ENCODE peak calls at places on chromosomes 6 and 20, in seven cellular contexts. V is uterus, E is fibroblast of villous mesenchyme, X is tibial nerve, U is ovary, K is fibroblast of pulmonary artery, S is endothelial cell of umbilical vein. F is an unnamed sample.
A peak's percentile ranks its signal among the peaks of the same experiment; 100 is the strongest.

GRCh38 chr6:20840675-20841074 is 306.4 kb downstream of the CDKAL1 start:
- DNase-seq in V (no peak), E (peak; percentile 72), X (no peak), U (no peak), K (peak; percentile 50), S (no peak), F (peak; percentile 78)

GRCh38 chr6:43936476-43936875 is 166.5 kb downstream of the VEGFA start:
- DNase-seq in V (peak; percentile 14), E (no peak), X (no peak), U (no peak), K (no peak), S (no peak), F (no peak)

GRCh38 chr6:148509789-148510581 is 167.3 kb downstream of the SASH1 start:
- DNase-seq in V (peak; percentile 56), E (peak; percentile 99), X (peak; percentile 54), U (no peak), K (peak; percentile 97), S (peak; percentile 79), F (peak; percentile 97)

GRCh38 chr6:160750276-160750689 is 48.2 kb downstream of the PLG start:
- DNase-seq in V (no peak), E (no peak), X (no peak), U (no peak), K (no peak), S (no peak), F (no peak)

GRCh38 chr6:22442826-22443225 is 126.5 kb upstream of the HDGFL1 start:
- DNase-seq in V (no peak), E (peak; percentile 14), X (no peak), U (no peak), K (peak; percentile 16), S (peak; percentile 31), F (peak; percentile 61)

GRCh38 chr6:20266851-20267608 is 54.8 kb upstream of the MBOAT1 start:
- DNase-seq in V (no peak), E (no peak), X (no peak), U (no peak), K (no peak), S (no peak), F (no peak)

GRCh38 chr6:82363368-82364086 is at the start of gene TPBG:
- DNase-seq in V (peak; percentile 45), E (peak; percentile 64), X (no peak), U (peak; percentile 38), K (peak; percentile 60), S (peak; percentile 38), F (peak; percentile 67)

GRCh38 chr6:38432079-38432478 is 207.7 kb downstream of the BTBD9 start:
- DNase-seq in V (no peak), E (no peak), X (no peak), U (no peak), K (no peak), S (no peak), F (no peak)

GRCh38 chr20:51542033-51542893 is at the start of gene NFATC2:
- DNase-seq in V (no peak), E (no peak), X (no peak), U (peak; percentile 38), K (no peak), S (peak; percentile 45), F (no peak)
- TF ChIP-seq CTCF in V (no peak), E (no peak), X (peak; percentile 18), U (no peak), K (no peak), S (peak; percentile 46), F (no peak)

DNA sequence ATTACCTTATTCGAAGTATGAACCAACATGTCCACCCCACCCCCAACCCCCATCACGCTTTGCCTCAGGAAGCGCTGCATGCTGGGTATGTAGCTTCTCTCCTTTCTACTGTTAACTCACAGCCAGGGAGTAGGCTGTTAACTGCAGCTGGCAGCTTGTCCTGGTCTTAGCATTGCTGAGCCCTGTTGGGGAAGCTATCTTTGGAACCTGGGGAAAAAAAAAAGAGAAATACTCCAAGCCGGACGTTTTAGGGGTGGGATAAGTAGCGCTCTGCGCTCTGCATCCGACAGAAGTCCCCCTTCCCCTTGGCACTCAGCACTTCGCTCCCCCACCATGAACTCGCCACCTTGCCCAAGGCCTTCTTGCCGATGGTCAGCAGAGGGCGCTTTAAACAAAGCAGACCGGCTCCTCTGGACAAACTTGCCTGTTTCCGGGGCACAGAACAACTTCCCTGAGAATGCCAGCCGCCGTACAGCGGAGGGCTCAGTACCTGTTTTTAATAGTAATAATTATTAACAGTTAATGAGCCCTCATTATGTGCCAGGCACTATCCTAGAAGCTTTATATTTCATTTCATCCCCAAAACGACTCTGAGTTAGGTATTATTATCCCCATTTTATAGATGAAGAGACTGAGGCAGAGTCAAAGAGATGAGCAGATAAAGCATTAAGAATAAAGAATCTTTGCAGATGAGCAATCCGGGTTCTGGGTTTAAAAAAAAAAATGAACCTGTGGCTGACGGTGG is 35.2 kb upstream of the MDFI start:
- DNase-seq in V (peak; percentile 76), E (peak; percentile 85), X (peak; percentile 31), U (peak; percentile 80), K (peak; percentile 90), S (peak; percentile 82), F (peak; percentile 91)
- H3K4me3 ChIP-seq in V (no peak overlapping the region), E (no peak overlapping the region), X (no peak overlapping the region), U (no peak overlapping the region), K (no peak overlapping the region), S (no peak overlapping the region), F (peak overlapping the region; percentile 36)

DNA sequence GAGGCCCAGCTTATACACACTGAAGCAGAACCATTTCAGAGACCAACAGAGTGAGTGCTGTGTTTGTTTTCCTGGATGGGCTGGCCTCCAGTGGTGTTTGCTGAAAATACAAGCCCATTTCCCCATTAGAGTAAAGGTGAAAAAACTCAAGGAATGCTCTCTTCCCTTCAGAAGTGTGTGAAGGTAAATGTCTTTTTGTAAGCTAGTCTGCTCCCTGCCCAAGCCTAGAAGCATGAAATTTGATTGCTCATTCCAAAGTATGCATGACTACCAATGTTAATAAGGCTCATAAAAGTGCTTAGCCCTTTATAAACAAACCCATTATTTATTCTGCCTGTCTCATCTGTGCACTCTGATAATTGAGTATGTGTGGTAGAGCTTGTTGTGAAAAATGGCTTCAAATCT is 59.1 kb downstream of the ADGRF1 start:
- DNase-seq in V (no peak), E (peak; percentile 36), X (no peak), U (no peak), K (no peak), S (peak; percentile 27), F (no peak)
- TF ChIP-seq CTCF in V (no peak), E (no peak), X (no peak), U (no peak), K (no peak), S (no peak), F (no peak)

GRCh38 chr6:36283608-36284007 is 13.7 kb downstream of the PNPLA1 start:
- DNase-seq in V (no peak), E (no peak), X (no peak), U (no peak), K (no peak), S (no peak), F (no peak)
- H3K4me3 ChIP-seq in V (no peak overlapping the region), E (no peak overlapping the region), X (no peak overlapping the region), U (no peak overlapping the region), K (no peak overlapping the region), S (no peak overlapping the region), F (no peak overlapping the region)

GRCh38 chr6:33279971-33280511 is 3.1 kb downstream of the B3GALT4 start:
- DNase-seq in V (no peak), E (peak; percentile 47), X (no peak), U (no peak), K (peak; percentile 65), S (peak; percentile 64), F (peak; percentile 69)
- TF ChIP-seq CTCF in V (no peak), E (peak; percentile 60), X (peak; percentile 18), U (no peak), K (peak; percentile 69), S (peak; percentile 79), F (peak; percentile 69)

GRCh38 chr6:146433881-146434741 is 109.5 kb upstream of the RAB32 start:
- DNase-seq in V (no peak), E (no peak), X (no peak), U (no peak), K (peak; percentile 28), S (no peak), F (peak; percentile 16)
- H3K4me3 ChIP-seq in V (peak overlapping the region; percentile 18), E (peak overlapping the region; percentile 15), X (peak overlapping the region; percentile 41), U (peak overlapping the region; percentile 8), K (peak overlapping the region; percentile 48), S (peak overlapping the region; percentile 10), F (peak overlapping the region; percentile 43)

GRCh38 chr20:49602370-49603208 is 34.7 kb upstream of the PTGIS start:
- DNase-seq in V (peak; percentile 72), E (peak; percentile 55), X (no peak), U (no peak), K (no peak), S (no peak), F (no peak)

GRCh38 chr20:49599746-49600113 is 31.8 kb upstream of the PTGIS start:
- DNase-seq in V (no peak), E (no peak), X (no peak), U (no peak), K (no peak), S (no peak), F (no peak)

GRCh38 chr20:49601153-49601924 is 33.4 kb upstream of the PTGIS start:
- DNase-seq in V (no peak), E (no peak), X (no peak), U (no peak), K (no peak), S (no peak), F (no peak)

GRCh38 chr20:49607568-49607967 is 39.6 kb upstream of the PTGIS start:
- DNase-seq in V (no peak), E (no peak), X (no peak), U (no peak), K (no peak), S (no peak), F (no peak)

GRCh38 chr20:49603209-49603627 is 35.3 kb upstream of the PTGIS start:
- DNase-seq in V (peak; percentile 69), E (peak; percentile 53), X (no peak), U (no peak), K (peak; percentile 72), S (peak; percentile 39), F (peak; percentile 86)
- TF ChIP-seq CTCF in V (no peak), E (peak; percentile 58), X (no peak), U (no peak), K (peak; percentile 55), S (peak; percentile 61), F (peak; percentile 84)

F was measured in choroid plexus epithelial cell.